ENCODE peak calls at places on chromosome 13, in four cellular contexts. D is HepG2, R is GM12892, E is H1. Z is an unnamed sample.

GRCh38 chr13:100269837-100270236 is 180.9 kb downstream of the PCCA start:
- DNase-seq in D (no peak), R (no peak), E (no peak), Z (no peak)

GRCh38 chr13:26531751-26532150 is 25.7 kb upstream of the WASF3 start:
- DNase-seq in D (no peak), R (no peak), E (no peak), Z (no peak)

GRCh38 chr13:45105895-45106294 is 14.4 kb upstream of the GTF2F2 start:
- DNase-seq in D (no peak), R (no peak), E (no peak), Z (no peak)

GRCh38 chr13:22773475-22773874 is 407.3 kb upstream of the SGCG start:
- DNase-seq in D (no peak), R (no peak), E (no peak), Z (no peak)

GRCh38 chr13:87208636-87209035 is 462.5 kb upstream of the SLITRK5 start:
- DNase-seq in D (no peak), R (no peak), E (no peak), Z (no peak)

GRCh38 chr13:39781381-39781780 is 125.9 kb downstream of the COG6 start:
- DNase-seq in D (no peak), R (no peak), E (no peak), Z (no peak)

GRCh38 chr13:112828082-112828699 is 138.4 kb downstream of the ATP11A start:
- DNase-seq in D (no peak), R (no peak), E (no peak), Z (no peak)

GRCh38 chr13:76812971-76813691 is 73.1 kb downstream of the KCTD12 start:
- DNase-seq in D (no peak), R (no peak), E (no peak), Z (no peak)

GRCh38 chr13:108895220-108895704 is 265.9 kb downstream of the MYO16 start:
- DNase-seq in D (peak), R (no peak), E (no peak), Z (no peak)

GRCh38 chr13:39106216-39106995 is 68.2 kb downstream of the NHLRC3 start:
- DNase-seq in D (peak), R (no peak), E (no peak), Z (no peak)

GRCh38 chr13:98384739-98385138 is 192.2 kb downstream of the STK24 start:
- DNase-seq in D (no peak), R (no peak), E (no peak), Z (no peak)

GRCh38 chr13:75135325-75135825 is 346.6 kb downstream of the TBC1D4 start:
- DNase-seq in D (no peak), R (no peak), E (no peak), Z (no peak)

GRCh38 chr13:40982772-40983171 is 36.3 kb downstream of the ELF1 start:
- DNase-seq in D (no peak), R (no peak), E (no peak), Z (no peak)

GRCh38 chr13:48125794-48126228 is 30.9 kb upstream of the MED4 start:
- DNase-seq in D (peak), R (no peak), E (no peak), Z (no peak)

GRCh38 chr13:46893820-46894533 is 2.9 kb downstream of the HTR2A start:
- DNase-seq in D (no peak), R (peak), E (peak), Z (peak)

GRCh38 chr13:107210216-107211010 is 642.5 kb upstream of the ARGLU1 start:
- DNase-seq in D (no peak), R (no peak), E (no peak), Z (no peak)

GRCh38 chr13:43878897-43879322 is 630 bp downstream of the CCDC122 start:
- DNase-seq in D (peak), R (peak), E (no peak), Z (peak)
- TF ChIP-seq TAF1 in D (no peak), R (no peak), E (no peak), Z (no peak)

DNA sequence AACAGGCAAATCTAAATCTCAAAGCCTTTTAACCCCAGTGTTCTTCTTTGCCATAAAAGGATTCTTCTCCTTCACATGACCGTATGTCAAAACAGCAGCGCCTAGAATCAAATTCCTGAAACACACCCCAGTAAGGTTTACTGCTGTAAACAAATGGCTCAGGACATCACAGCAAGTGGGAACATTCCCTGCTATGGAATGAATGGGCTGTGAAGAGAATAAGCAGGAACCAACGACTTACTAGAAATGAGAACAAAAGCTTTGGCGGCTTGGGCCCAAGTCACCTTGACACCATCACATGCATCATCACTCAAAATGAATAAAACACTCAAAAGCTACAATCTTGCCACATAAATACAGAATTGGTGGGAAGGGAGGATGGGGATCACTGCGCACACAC is 80.4 kb upstream of the SPATA13 start:
- DNase-seq in D (no peak), R (no peak), E (no peak), Z (no peak)
- TF ChIP-seq POLR2AphosphoS5 in D (no peak), R (no peak), E (no peak), Z (no peak)

GRCh38 chr13:94712812-94713555 is 639 bp upstream of the SOX21 start:
- DNase-seq in D (no peak), R (no peak), E (no peak), Z (no peak)

GRCh38 chr13:94711561-94712286 is 621 bp downstream of the SOX21 start:
- DNase-seq in D (no peak), R (no peak), E (no peak), Z (no peak)

GRCh38 chr13:94710881-94711560 is 1.3 kb downstream of the SOX21 start:
- DNase-seq in D (no peak), R (peak), E (no peak), Z (peak)

GRCh38 chr13:94713556-94714182 is 1.3 kb upstream of the SOX21 start:
- DNase-seq in D (no peak), R (no peak), E (no peak), Z (no peak)

DNA sequence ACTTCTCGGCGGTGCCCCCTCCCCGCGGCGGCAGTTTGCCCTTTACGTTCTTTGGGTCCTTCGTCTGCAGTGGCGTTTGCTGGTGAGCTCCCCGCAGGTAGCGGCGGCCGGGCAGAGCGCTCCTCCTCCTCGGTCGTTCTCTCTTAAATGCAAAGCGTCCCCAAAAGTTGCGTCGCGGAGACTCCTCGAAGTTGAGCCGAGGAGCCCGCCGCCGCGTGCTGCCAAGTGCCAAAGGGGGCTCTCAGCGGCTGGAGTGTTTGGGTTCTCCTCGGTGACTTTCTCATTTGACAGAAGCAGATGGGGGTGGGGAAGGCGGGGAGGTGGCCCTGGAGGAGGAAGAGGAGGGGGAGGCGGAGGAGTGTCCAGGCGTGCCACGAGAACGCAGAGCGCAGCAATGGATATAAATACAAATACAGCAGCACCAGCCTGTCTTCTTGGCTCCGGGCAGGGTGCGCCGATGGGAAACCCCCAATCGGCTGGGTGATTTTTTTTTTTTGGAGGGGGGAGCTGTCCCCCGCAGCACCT is at the start of gene SOX21:
- DNase-seq in D (no peak), R (no peak), E (no peak), Z (no peak)
- TF ChIP-seq TAF1 in D (no peak), R (no peak), E (no peak), Z (no peak)

GRCh38 chr13:41991936-41992335 is 31.0 kb upstream of the VWA8 start:
- DNase-seq in D (no peak), R (no peak), E (no peak), Z (no peak)

GRCh38 chr13:42000836-42001235 is 39.9 kb upstream of the VWA8 start:
- DNase-seq in D (no peak), R (no peak), E (no peak), Z (no peak)

GRCh38 chr13:42001580-42001979 is 40.7 kb upstream of the VWA8 start:
- DNase-seq in D (no peak), R (no peak), E (peak), Z (no peak)

DNA sequence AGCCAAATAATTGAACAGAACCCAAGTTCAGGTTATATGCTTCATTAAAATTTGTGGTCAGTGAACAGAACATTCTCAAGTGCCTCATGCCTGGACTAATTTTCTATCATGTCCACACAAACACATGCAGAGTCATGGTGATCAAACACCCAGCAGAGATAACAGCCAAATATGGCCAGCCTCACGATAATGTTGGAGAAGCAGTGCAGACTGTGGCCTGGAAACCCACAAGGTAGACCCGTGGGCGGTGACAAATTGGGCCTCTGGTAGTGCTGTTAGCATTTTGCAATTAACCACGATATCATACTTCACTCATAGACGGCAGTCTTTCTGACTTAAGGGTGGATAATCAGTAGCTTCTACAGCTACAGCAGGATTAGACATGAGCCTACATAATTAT is 35.0 kb upstream of the VWA8 start:
- DNase-seq in D (peak), R (no peak), E (no peak), Z (no peak)
- TF ChIP-seq POLR2AphosphoS5 in D (no peak), R (no peak), E (no peak), Z (no peak)

DNA sequence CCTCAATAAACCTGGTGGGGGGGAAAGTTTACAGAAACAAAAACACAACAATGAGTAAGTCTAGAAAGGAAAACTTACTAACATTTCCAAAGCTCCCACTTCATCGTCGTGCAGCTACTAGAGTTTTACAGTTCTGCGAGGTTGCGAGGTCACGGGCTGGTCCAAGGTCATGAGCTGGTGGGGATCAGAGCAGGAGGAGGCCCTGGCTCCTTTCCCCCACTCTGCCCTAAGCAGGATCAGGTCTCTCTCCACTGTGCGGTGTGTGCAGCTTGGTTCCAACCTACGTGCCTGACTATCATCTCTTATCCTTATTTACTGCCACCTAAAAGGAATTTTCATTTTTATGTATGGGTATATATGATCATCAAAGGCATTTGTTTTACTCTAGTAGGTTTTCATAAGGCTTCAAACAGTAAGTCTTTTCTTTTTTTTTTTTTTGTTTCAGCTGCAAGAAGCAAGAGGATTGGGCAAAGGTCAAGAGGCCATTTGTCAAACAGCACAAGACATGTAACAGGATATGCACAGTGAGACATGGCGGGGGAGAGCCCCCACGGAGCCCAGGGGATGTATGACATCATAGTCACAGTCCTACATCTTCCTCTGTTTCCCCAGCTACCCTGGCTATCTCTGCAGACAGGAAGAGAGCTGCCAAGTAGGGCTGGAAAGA is 76.6 kb upstream of the POMP start:
- DNase-seq in D (no peak), R (no peak), E (no peak), Z (peak)
- TF ChIP-seq TAF1 in D (no peak), R (no peak), E (no peak), Z (no peak)

GRCh38 chr13:70729369-70729768 is 621.1 kb upstream of the KLHL1 start:
- DNase-seq in D (no peak), R (no peak), E (no peak), Z (no peak)

GRCh38 chr13:70736622-70737317 is 628.5 kb upstream of the KLHL1 start:
- DNase-seq in D (no peak), R (no peak), E (no peak), Z (no peak)

DNA sequence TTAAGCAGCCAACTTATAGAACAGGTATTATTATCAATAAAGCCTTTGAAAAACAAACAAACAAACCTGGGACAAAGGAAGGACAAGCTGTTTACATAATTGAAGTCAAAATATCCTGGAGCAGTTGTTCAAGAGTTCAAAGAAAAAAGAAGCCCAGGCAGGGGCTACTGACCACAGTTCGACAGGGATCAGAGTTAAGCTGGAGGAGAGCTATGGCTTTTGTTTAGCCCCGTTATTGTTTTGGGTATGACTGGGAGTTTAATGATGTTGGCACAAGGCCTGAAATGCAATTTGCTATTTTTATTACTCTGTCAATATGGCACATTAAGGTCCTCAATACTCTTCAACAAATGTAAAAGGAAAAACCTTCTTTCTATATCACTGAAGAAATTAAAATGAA is 624.4 kb upstream of the KLHL1 start:
- DNase-seq in D (no peak), R (no peak), E (no peak), Z (no peak)
- TF ChIP-seq POLR2AphosphoS5 in D (no peak), R (no peak), E (no peak), Z (no peak)

GRCh38 chr13:30744686-30745085 is 9.3 kb downstream of the ALOX5AP start:
- DNase-seq in D (peak), R (no peak), E (no peak), Z (no peak)

GRCh38 chr13:30743319-30744055 is 8.1 kb downstream of the ALOX5AP start:
- DNase-seq in D (peak), R (no peak), E (no peak), Z (no peak)

GRCh38 chr13:30742896-30743295 is 7.6 kb downstream of the ALOX5AP start:
- DNase-seq in D (no peak), R (no peak), E (no peak), Z (no peak)

GRCh38 chr13:30745917-30746686 is 10.8 kb downstream of the ALOX5AP start:
- DNase-seq in D (peak), R (no peak), E (no peak), Z (no peak)

GRCh38 chr13:30744056-30744684 is 8.8 kb downstream of the ALOX5AP start:
- DNase-seq in D (peak), R (peak), E (no peak), Z (peak)
- TF ChIP-seq TAF1 in D (no peak), R (no peak), E (no peak), Z (no peak)

GRCh38 chr13:114049026-114049425 is 75.2 kb upstream of the C13orf46 start:
- DNase-seq in D (no peak), R (peak), E (no peak), Z (peak)
- TF ChIP-seq POLR2AphosphoS5 in D (no peak), R (no peak), E (no peak), Z (no peak)

GRCh38 chr13:37382156-37382555 is 216.4 kb downstream of the POSTN start:
- DNase-seq in D (no peak), R (no peak), E (no peak), Z (no peak)

GRCh38 chr13:37383066-37383465 is 215.5 kb downstream of the POSTN start:
- DNase-seq in D (no peak), R (no peak), E (no peak), Z (no peak)

GRCh38 chr13:37383856-37384255 is 214.7 kb downstream of the POSTN start:
- DNase-seq in D (no peak), R (no peak), E (no peak), Z (no peak)

GRCh38 chr13:37385248-37385647 is 213.3 kb downstream of the POSTN start:
- DNase-seq in D (no peak), R (no peak), E (no peak), Z (no peak)

DNA sequence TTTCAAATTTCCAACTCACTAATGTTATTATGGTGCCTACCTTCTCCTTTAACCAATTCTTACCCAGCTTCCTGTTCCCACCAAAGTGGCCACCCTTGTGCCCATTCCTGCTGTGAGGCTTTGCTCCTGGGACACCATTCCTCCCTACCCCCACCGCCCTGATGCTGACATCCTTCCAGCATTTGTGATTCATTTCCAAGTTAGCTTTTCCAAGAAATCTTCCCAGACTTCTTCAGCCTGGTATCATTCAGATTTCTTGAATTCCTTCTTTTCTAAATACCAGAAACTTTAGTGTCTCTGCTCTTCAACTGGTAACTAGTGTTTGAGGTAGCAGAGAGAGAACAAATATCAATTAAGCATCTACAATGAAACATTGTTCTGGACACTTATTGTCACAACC is 212.3 kb downstream of the POSTN start:
- DNase-seq in D (no peak), R (no peak), E (no peak), Z (no peak)
- TF ChIP-seq TAF1 in D (no peak), R (no peak), E (no peak), Z (no peak)

GRCh38 chr13:68473834-68474326 is 1243.7 kb upstream of the PCDH9 start:
- DNase-seq in D (no peak), R (no peak), E (no peak), Z (no peak)
- TF ChIP-seq POLR2AphosphoS5 in D (no peak), R (no peak), E (no peak), Z (no peak)

Z was measured in GM12891.